ENCODE peak calls at places on chromosomes 13 and 19, in seven cellular contexts. One of them, this sample, is unnamed.

GRCh38 chr13:51235186-51235585 is 13.0 kb downstream of the FAM124A start:
- DNase-seq in colonic mucosa: no peak
- DNase-seq in activated CD8-positive, alpha-beta memory T cell treated with anti-CD3 and anti-CD28 coated beads for 1 hour: no peak
- DNase-seq in nephron progenitor cell: no peak
- DNase-seq in epithelial cell of esophagus: no peak
- DNase-seq in astrocyte: no peak
- DNase-seq in NB4: no peak
- DNase-seq in this sample: no peak

GRCh38 chr13:91601273-91601672 is 202.9 kb downstream of the GPC5 start:
- DNase-seq in colonic mucosa: no peak
- DNase-seq in activated CD8-positive, alpha-beta memory T cell treated with anti-CD3 and anti-CD28 coated beads for 1 hour: no peak
- DNase-seq in nephron progenitor cell: no peak
- DNase-seq in epithelial cell of esophagus: no peak
- DNase-seq in astrocyte: no peak
- DNase-seq in NB4: no peak
- DNase-seq in this sample: no peak

GRCh38 chr13:75985132-75985531 is 349.0 kb downstream of the LMO7 start:
- DNase-seq in colonic mucosa: no peak
- DNase-seq in activated CD8-positive, alpha-beta memory T cell treated with anti-CD3 and anti-CD28 coated beads for 1 hour: no peak
- DNase-seq in nephron progenitor cell: no peak
- DNase-seq in epithelial cell of esophagus: no peak
- DNase-seq in astrocyte: no peak
- DNase-seq in NB4: no peak
- DNase-seq in this sample: peak

GRCh38 chr13:45361596-45362206 is 20.7 kb upstream of the TPT1 start:
- DNase-seq in colonic mucosa: no peak
- DNase-seq in activated CD8-positive, alpha-beta memory T cell treated with anti-CD3 and anti-CD28 coated beads for 1 hour: no peak
- DNase-seq in nephron progenitor cell: no peak
- DNase-seq in epithelial cell of esophagus: peak
- DNase-seq in astrocyte: peak
- DNase-seq in NB4: no peak
- DNase-seq in this sample: peak

GRCh38 chr13:112807653-112808376 is 118.0 kb downstream of the ATP11A start:
- DNase-seq in colonic mucosa: no peak
- DNase-seq in activated CD8-positive, alpha-beta memory T cell treated with anti-CD3 and anti-CD28 coated beads for 1 hour: no peak
- DNase-seq in nephron progenitor cell: no peak
- DNase-seq in epithelial cell of esophagus: no peak
- DNase-seq in astrocyte: no peak
- DNase-seq in NB4: no peak
- DNase-seq in this sample: no peak

GRCh38 chr13:53206455-53206854 is 177.8 kb downstream of the OLFM4 start:
- DNase-seq in colonic mucosa: no peak
- DNase-seq in activated CD8-positive, alpha-beta memory T cell treated with anti-CD3 and anti-CD28 coated beads for 1 hour: no peak
- DNase-seq in nephron progenitor cell: no peak
- DNase-seq in epithelial cell of esophagus: peak
- DNase-seq in astrocyte: no peak
- DNase-seq in NB4: peak
- DNase-seq in this sample: no peak

GRCh38 chr13:76619631-76620030 is 266.6 kb downstream of the KCTD12 start:
- DNase-seq in colonic mucosa: no peak
- DNase-seq in activated CD8-positive, alpha-beta memory T cell treated with anti-CD3 and anti-CD28 coated beads for 1 hour: no peak
- DNase-seq in nephron progenitor cell: no peak
- DNase-seq in epithelial cell of esophagus: no peak
- DNase-seq in astrocyte: no peak
- DNase-seq in NB4: no peak
- DNase-seq in this sample: peak

GRCh38 chr19:45293682-45294081 is 29.0 kb downstream of the CKM start:
- DNase-seq in colonic mucosa: no peak
- DNase-seq in activated CD8-positive, alpha-beta memory T cell treated with anti-CD3 and anti-CD28 coated beads for 1 hour: no peak
- DNase-seq in nephron progenitor cell: no peak
- DNase-seq in epithelial cell of esophagus: peak
- DNase-seq in astrocyte: no peak
- DNase-seq in NB4: no peak
- DNase-seq in this sample: no peak

GRCh38 chr13:46341112-46341711 is 45.8 kb downstream of the RUBCNL start:
- DNase-seq in colonic mucosa: no peak
- DNase-seq in activated CD8-positive, alpha-beta memory T cell treated with anti-CD3 and anti-CD28 coated beads for 1 hour: no peak
- DNase-seq in nephron progenitor cell: no peak
- DNase-seq in epithelial cell of esophagus: peak
- DNase-seq in astrocyte: peak
- DNase-seq in NB4: peak
- DNase-seq in this sample: peak

GRCh38 chr19:51570962-51571575 is at the start of gene ZNF175:
- DNase-seq in colonic mucosa: peak
- DNase-seq in activated CD8-positive, alpha-beta memory T cell treated with anti-CD3 and anti-CD28 coated beads for 1 hour: peak
- DNase-seq in nephron progenitor cell: peak
- DNase-seq in epithelial cell of esophagus: peak
- DNase-seq in astrocyte: peak
- DNase-seq in NB4: peak
- DNase-seq in this sample: peak

GRCh38 chr19:39661565-39661964 is 5.9 kb downstream of the LGALS16 start:
- DNase-seq in colonic mucosa: no peak
- DNase-seq in activated CD8-positive, alpha-beta memory T cell treated with anti-CD3 and anti-CD28 coated beads for 1 hour: no peak
- DNase-seq in nephron progenitor cell: no peak
- DNase-seq in epithelial cell of esophagus: no peak
- DNase-seq in astrocyte: no peak
- DNase-seq in NB4: no peak
- DNase-seq in this sample: no peak

GRCh38 chr13:38563739-38564138 is 123.1 kb upstream of the FREM2 start:
- DNase-seq in colonic mucosa: no peak
- DNase-seq in activated CD8-positive, alpha-beta memory T cell treated with anti-CD3 and anti-CD28 coated beads for 1 hour: no peak
- DNase-seq in nephron progenitor cell: no peak
- DNase-seq in epithelial cell of esophagus: peak
- DNase-seq in astrocyte: no peak
- DNase-seq in NB4: no peak
- DNase-seq in this sample: no peak

GRCh38 chr19:19482785-19483625 is 32.3 kb downstream of the TSSK6 start:
- DNase-seq in colonic mucosa: no peak
- DNase-seq in activated CD8-positive, alpha-beta memory T cell treated with anti-CD3 and anti-CD28 coated beads for 1 hour: no peak
- DNase-seq in nephron progenitor cell: peak
- DNase-seq in epithelial cell of esophagus: no peak
- DNase-seq in astrocyte: peak
- DNase-seq in NB4: no peak
- DNase-seq in this sample: no peak

GRCh38 chr19:5285955-5286354 is 54.7 kb downstream of the PTPRS start:
- DNase-seq in colonic mucosa: no peak
- DNase-seq in activated CD8-positive, alpha-beta memory T cell treated with anti-CD3 and anti-CD28 coated beads for 1 hour: no peak
- DNase-seq in nephron progenitor cell: no peak
- DNase-seq in epithelial cell of esophagus: no peak
- DNase-seq in astrocyte: no peak
- DNase-seq in NB4: no peak
- DNase-seq in this sample: no peak

GRCh38 chr19:39144487-39145071 is 19.0 kb downstream of the PAK4 start:
- DNase-seq in colonic mucosa: peak
- DNase-seq in activated CD8-positive, alpha-beta memory T cell treated with anti-CD3 and anti-CD28 coated beads for 1 hour: no peak
- DNase-seq in nephron progenitor cell: no peak
- DNase-seq in epithelial cell of esophagus: no peak
- DNase-seq in astrocyte: peak
- DNase-seq in NB4: no peak
- DNase-seq in this sample: no peak

GRCh38 chr19:18160441-18160791 is 7.5 kb downstream of the PIK3R2 start:
- DNase-seq in colonic mucosa: no peak
- DNase-seq in activated CD8-positive, alpha-beta memory T cell treated with anti-CD3 and anti-CD28 coated beads for 1 hour: no peak
- DNase-seq in nephron progenitor cell: no peak
- DNase-seq in epithelial cell of esophagus: no peak
- DNase-seq in astrocyte: no peak
- DNase-seq in NB4: no peak
- DNase-seq in this sample: no peak

GRCh38 chr19:18418034-18418724 is 1.0 kb upstream of the SSBP4 start:
- DNase-seq in colonic mucosa: no peak
- DNase-seq in activated CD8-positive, alpha-beta memory T cell treated with anti-CD3 and anti-CD28 coated beads for 1 hour: no peak
- DNase-seq in nephron progenitor cell: no peak
- DNase-seq in epithelial cell of esophagus: no peak
- DNase-seq in astrocyte: no peak
- DNase-seq in NB4: no peak
- DNase-seq in this sample: no peak

GRCh38 chr19:18477042-18477760 is 39.3 kb upstream of the ISYNA1 start:
- DNase-seq in colonic mucosa: no peak
- DNase-seq in activated CD8-positive, alpha-beta memory T cell treated with anti-CD3 and anti-CD28 coated beads for 1 hour: no peak
- DNase-seq in nephron progenitor cell: no peak
- DNase-seq in epithelial cell of esophagus: no peak
- DNase-seq in astrocyte: no peak
- DNase-seq in NB4: peak
- DNase-seq in this sample: no peak

GRCh38 chr13:33918199-33918932 is 100.4 kb downstream of the RFC3 start:
- DNase-seq in colonic mucosa: no peak
- DNase-seq in activated CD8-positive, alpha-beta memory T cell treated with anti-CD3 and anti-CD28 coated beads for 1 hour: no peak
- DNase-seq in nephron progenitor cell: no peak
- DNase-seq in epithelial cell of esophagus: peak
- DNase-seq in astrocyte: peak
- DNase-seq in NB4: peak
- DNase-seq in this sample: peak

GRCh38 chr13:37295573-37295972 is 190.1 kb upstream of the CSNK1A1L start:
- DNase-seq in colonic mucosa: no peak
- DNase-seq in activated CD8-positive, alpha-beta memory T cell treated with anti-CD3 and anti-CD28 coated beads for 1 hour: no peak
- DNase-seq in nephron progenitor cell: no peak
- DNase-seq in epithelial cell of esophagus: no peak
- DNase-seq in astrocyte: no peak
- DNase-seq in NB4: no peak
- DNase-seq in this sample: no peak

GRCh38 chr19:3404324-3405260 is 38.2 kb downstream of the NFIC start:
- DNase-seq in colonic mucosa: peak
- DNase-seq in activated CD8-positive, alpha-beta memory T cell treated with anti-CD3 and anti-CD28 coated beads for 1 hour: no peak
- DNase-seq in nephron progenitor cell: no peak
- DNase-seq in epithelial cell of esophagus: peak
- DNase-seq in astrocyte: peak
- DNase-seq in NB4: no peak
- DNase-seq in this sample: peak

GRCh38 chr19:4635763-4636135 is 3.6 kb upstream of the TNFAIP8L1 start:
- DNase-seq in colonic mucosa: no peak
- DNase-seq in activated CD8-positive, alpha-beta memory T cell treated with anti-CD3 and anti-CD28 coated beads for 1 hour: no peak
- DNase-seq in nephron progenitor cell: peak
- DNase-seq in epithelial cell of esophagus: no peak
- DNase-seq in astrocyte: no peak
- DNase-seq in NB4: no peak
- DNase-seq in this sample: no peak

GRCh38 chr13:105663182-105663581 is 872.3 kb downstream of the EFNB2 start:
- DNase-seq in colonic mucosa: no peak
- DNase-seq in activated CD8-positive, alpha-beta memory T cell treated with anti-CD3 and anti-CD28 coated beads for 1 hour: no peak
- DNase-seq in nephron progenitor cell: no peak
- DNase-seq in epithelial cell of esophagus: no peak
- DNase-seq in astrocyte: no peak
- DNase-seq in NB4: no peak
- DNase-seq in this sample: no peak

GRCh38 chr19:6800991-6801396 is 28.5 kb downstream of the VAV1 start:
- DNase-seq in colonic mucosa: no peak
- DNase-seq in activated CD8-positive, alpha-beta memory T cell treated with anti-CD3 and anti-CD28 coated beads for 1 hour: no peak
- DNase-seq in nephron progenitor cell: no peak
- DNase-seq in epithelial cell of esophagus: peak
- DNase-seq in astrocyte: peak
- DNase-seq in NB4: no peak
- DNase-seq in this sample: peak

GRCh38 chr19:2227415-2228156 is 8.5 kb downstream of the PLEKHJ1 start:
- DNase-seq in colonic mucosa: no peak
- DNase-seq in activated CD8-positive, alpha-beta memory T cell treated with anti-CD3 and anti-CD28 coated beads for 1 hour: no peak
- DNase-seq in nephron progenitor cell: no peak
- DNase-seq in epithelial cell of esophagus: no peak
- DNase-seq in astrocyte: no peak
- DNase-seq in NB4: peak
- DNase-seq in this sample: no peak

GRCh38 chr19:18464646-18465045 is 26.7 kb upstream of the ISYNA1 start:
- DNase-seq in colonic mucosa: peak
- DNase-seq in activated CD8-positive, alpha-beta memory T cell treated with anti-CD3 and anti-CD28 coated beads for 1 hour: no peak
- DNase-seq in nephron progenitor cell: no peak
- DNase-seq in epithelial cell of esophagus: peak
- DNase-seq in astrocyte: peak
- DNase-seq in NB4: no peak
- DNase-seq in this sample: no peak

GRCh38 chr13:71634605-71635443 is 232.2 kb downstream of the DACH1 start:
- DNase-seq in colonic mucosa: no peak
- DNase-seq in activated CD8-positive, alpha-beta memory T cell treated with anti-CD3 and anti-CD28 coated beads for 1 hour: no peak
- DNase-seq in nephron progenitor cell: no peak
- DNase-seq in epithelial cell of esophagus: no peak
- DNase-seq in astrocyte: no peak
- DNase-seq in NB4: no peak
- DNase-seq in this sample: no peak

GRCh38 chr19:2248136-2249009 is 750 bp upstream of the AMH start:
- DNase-seq in colonic mucosa: no peak
- DNase-seq in activated CD8-positive, alpha-beta memory T cell treated with anti-CD3 and anti-CD28 coated beads for 1 hour: no peak
- DNase-seq in nephron progenitor cell: no peak
- DNase-seq in epithelial cell of esophagus: no peak
- DNase-seq in astrocyte: no peak
- DNase-seq in NB4: no peak
- DNase-seq in this sample: no peak

GRCh38 chr19:7177926-7178325 is 108.4 kb downstream of the ZNF557 start:
- DNase-seq in colonic mucosa: no peak
- DNase-seq in activated CD8-positive, alpha-beta memory T cell treated with anti-CD3 and anti-CD28 coated beads for 1 hour: no peak
- DNase-seq in nephron progenitor cell: no peak
- DNase-seq in epithelial cell of esophagus: no peak
- DNase-seq in astrocyte: peak
- DNase-seq in NB4: no peak
- DNase-seq in this sample: peak

GRCh38 chr19:48635966-48636858 is 967 bp downstream of the DBP start:
- DNase-seq in colonic mucosa: peak
- DNase-seq in activated CD8-positive, alpha-beta memory T cell treated with anti-CD3 and anti-CD28 coated beads for 1 hour: no peak
- DNase-seq in nephron progenitor cell: no peak
- DNase-seq in epithelial cell of esophagus: no peak
- DNase-seq in astrocyte: no peak
- DNase-seq in NB4: peak
- DNase-seq in this sample: no peak